ENCODE peak calls at places on chromosomes 12 and 14, in four cellular contexts. T, R, X and A are unnamed samples.

GRCh38 chr14:77508876-77509275 is 10.3 kb upstream of the ISM2 start:
- DNase-seq in T (no peak), R (no peak), X (no peak), A (peak)

GRCh38 chr12:124489915-124490583 is 77.4 kb downstream of the NCOR2 start:
- DNase-seq in T (no peak), R (no peak), X (no peak), A (no peak)

GRCh38 chr12:56188786-56189335 is 422 bp downstream of the SMARCC2 start:
- DNase-seq in T (no peak), R (peak), X (no peak), A (peak)

GRCh38 chr14:102930753-102931579 is 8.5 kb downstream of the AMN start:
- DNase-seq in T (peak), R (peak), X (no peak), A (no peak)

GRCh38 chr12:92002673-92003382 is 142.8 kb downstream of the BTG1 start:
- DNase-seq in T (no peak), R (no peak), X (no peak), A (no peak)

GRCh38 chr14:25090716-25091454 is 40.9 kb upstream of the STXBP6 start:
- DNase-seq in T (peak), R (no peak), X (no peak), A (peak)

GRCh38 chr12:10718279-10718821 is 4.8 kb downstream of the YBX3 start:
- DNase-seq in T (peak), R (no peak), X (no peak), A (peak)

GRCh38 chr14:68245146-68246073 is 425.8 kb downstream of the RAD51B start:
- DNase-seq in T (peak), R (no peak), X (no peak), A (no peak)

GRCh38 chr14:95609398-95609990 is 74.6 kb downstream of the GLRX5 start:
- DNase-seq in T (peak), R (peak), X (no peak), A (peak)

GRCh38 chr14:22598896-22599244 is 770 bp downstream of the ABHD4 start:
- DNase-seq in T (peak), R (no peak), X (no peak), A (peak)

GRCh38 chr12:43805149-43805856 is 814 bp downstream of the TWF1 start:
- DNase-seq in T (no peak), R (no peak), X (no peak), A (no peak)

GRCh38 chr12:78185109-78185508 is 354.4 kb downstream of the NAV3 start:
- DNase-seq in T (peak), R (no peak), X (no peak), A (no peak)

GRCh38 chr14:51597511-51597920 is 54.2 kb upstream of the FRMD6 start:
- DNase-seq in T (peak), R (no peak), X (no peak), A (no peak)

GRCh38 chr14:86915416-86915815 is 1077.6 kb downstream of the GALC start:
- DNase-seq in T (peak), R (no peak), X (no peak), A (peak)

GRCh38 chr12:106342397-106343212 is 14.9 kb upstream of the POLR3B start:
- DNase-seq in T (peak), R (no peak), X (no peak), A (no peak)

GRCh38 chr12:31756977-31757420 is 28.2 kb upstream of the AMN1 start:
- DNase-seq in T (no peak), R (no peak), X (no peak), A (no peak)

GRCh38 chr12:132282950-132283771 is 46.2 kb downstream of the GALNT9 start:
- DNase-seq in T (no peak), R (peak), X (no peak), A (peak)

GRCh38 chr14:61256826-61257468 is 24.2 kb downstream of the TMEM30B start:
- DNase-seq in T (no peak), R (no peak), X (no peak), A (no peak)

GRCh38 chr12:22974865-22975264 is 349.9 kb downstream of the ETNK1 start:
- DNase-seq in T (peak), R (no peak), X (no peak), A (peak)

GRCh38 chr12:121513464-121514183 is 67.2 kb downstream of the KDM2B start:
- DNase-seq in T (no peak), R (peak), X (peak), A (peak)

DNA sequence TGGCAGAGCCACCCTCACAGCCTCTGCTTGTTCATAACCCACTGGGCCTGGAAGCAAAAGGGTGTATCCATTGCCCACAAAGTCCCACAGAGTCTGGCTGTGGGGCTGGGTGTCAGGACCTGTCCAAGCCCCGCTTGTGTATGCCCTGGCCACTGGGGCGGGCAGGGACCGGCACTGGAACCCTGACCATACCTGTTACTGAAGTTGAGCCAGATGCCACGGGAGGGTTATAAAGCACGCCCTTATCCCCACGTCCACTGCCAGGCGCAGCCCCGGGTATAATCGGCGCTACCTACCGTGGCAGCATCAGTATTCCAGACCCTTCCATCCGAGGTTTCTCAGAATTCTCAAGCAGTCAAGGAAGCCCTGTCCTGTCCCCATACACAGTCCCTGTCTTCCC is 40.8 kb downstream of the PHETA1 start:
- DNase-seq in T (no peak), R (no peak), X (no peak), A (no peak)
- H2AK5ac ChIP-seq in T (no peak), R (no peak), X (no peak), A (no peak)

DNA sequence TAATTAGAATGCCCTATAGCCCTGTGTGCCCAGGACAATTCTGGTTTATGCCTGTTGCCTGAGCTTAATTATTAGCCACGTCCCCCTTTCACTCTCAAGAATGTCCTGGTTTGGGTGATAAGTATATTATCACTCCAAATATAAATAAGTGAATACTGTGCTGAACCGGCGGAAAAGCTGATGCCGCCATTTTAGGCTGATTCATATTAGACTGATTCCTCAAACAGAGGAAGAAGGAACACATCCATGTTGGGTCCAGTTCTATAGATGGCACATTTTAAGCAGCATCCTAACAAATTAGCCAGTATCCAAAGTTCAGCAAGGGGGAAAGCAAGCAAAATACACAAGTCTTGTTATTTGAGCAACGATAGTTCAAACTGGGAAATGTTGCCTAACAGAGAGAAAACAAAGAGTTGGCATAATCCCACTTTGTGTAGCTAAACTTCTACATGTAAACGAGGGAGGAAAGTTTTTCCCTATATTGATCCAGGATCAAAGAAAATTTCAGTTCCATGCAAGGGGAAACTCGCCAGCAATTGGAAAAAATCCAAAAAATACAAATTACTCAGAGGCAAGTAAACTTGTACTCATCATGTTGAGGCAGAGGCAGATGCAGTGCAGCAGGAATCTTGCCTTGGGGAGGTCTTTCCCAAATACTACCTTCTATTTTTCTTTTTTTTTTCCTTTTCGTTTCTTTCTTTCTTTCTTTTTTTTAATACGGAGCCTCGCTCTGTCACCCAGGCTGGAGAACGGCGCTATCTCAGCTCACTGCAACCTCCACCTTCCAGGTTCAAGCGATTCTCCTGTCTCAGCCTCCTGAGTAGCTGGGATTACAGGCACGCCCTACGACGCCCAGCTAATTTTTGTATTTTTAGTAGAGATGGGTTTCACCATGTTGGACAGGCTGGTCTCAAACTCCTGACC is 96.2 kb downstream of the ITPR2 start:
- DNase-seq in T (peak), R (no peak), X (no peak), A (no peak)
- H4K5ac ChIP-seq in T (no peak), R (no peak), X (no peak), A (no peak)

DNA sequence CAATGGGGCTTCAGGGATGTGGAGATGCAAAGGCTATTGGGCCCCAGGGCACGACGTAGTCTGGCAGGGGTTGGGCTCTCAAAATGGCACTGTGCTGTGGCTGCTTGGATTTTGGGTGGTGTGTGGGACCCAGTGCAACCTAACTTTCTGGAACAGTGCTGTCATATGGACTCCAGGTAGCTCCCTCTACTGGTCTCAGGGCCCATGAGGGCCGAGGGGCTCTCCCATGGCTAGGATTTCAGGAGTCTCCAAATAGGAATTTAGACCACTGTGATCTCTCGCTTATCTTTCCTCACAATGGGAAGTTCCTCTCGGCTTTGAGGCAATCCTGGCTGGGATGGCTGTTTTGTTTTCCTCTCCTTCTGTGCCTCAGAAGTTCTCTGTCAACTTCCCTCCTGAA is 68.2 kb upstream of the MUCL1 start:
- DNase-seq in T (no peak), R (peak), X (no peak), A (peak)
- H3K23ac ChIP-seq in T (no peak), R (no peak), X (no peak), A (no peak)

GRCh38 chr12:6214633-6215032 is 14.4 kb downstream of the CD9 start:
- DNase-seq in T (no peak), R (no peak), X (no peak), A (no peak)
- H2AK5ac ChIP-seq in T (no peak), R (no peak), X (peak), A (peak)

DNA sequence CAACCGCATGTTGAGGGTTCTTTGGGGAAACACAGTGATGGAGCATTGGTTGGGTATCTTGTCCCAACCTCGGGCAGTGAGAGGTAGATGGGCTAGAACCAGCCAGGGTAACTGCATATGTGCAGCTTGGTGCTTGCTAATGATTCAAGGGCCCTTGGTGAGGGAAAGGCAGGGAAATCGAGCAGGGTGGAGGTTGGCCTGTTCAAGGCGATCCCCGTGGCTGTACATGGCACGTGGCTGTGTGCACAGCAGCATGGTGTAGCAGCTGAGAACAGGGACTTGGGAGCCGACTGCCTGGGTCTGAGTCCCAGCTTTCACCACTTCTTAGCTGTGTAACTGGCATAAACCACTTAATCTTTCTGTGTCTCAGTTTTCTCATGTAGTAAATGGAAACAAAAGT is 45.5 kb upstream of the OAS1 start:
- DNase-seq in T (no peak), R (no peak), X (no peak), A (no peak)
- H4K5ac ChIP-seq in T (no peak), R (no peak), X (no peak), A (no peak)

GRCh38 chr12:65279387-65280112 is 1.1 kb downstream of the MSRB3 start:
- DNase-seq in T (peak), R (no peak), X (no peak), A (no peak)

GRCh38 chr12:65276923-65277322 is 1.6 kb upstream of the MSRB3 start:
- DNase-seq in T (no peak), R (no peak), X (no peak), A (no peak)

GRCh38 chr12:65278576-65279386 is at the start of gene MSRB3:
- DNase-seq in T (peak), R (peak), X (peak), A (peak)

GRCh38 chr12:65280306-65280705 is 1.8 kb downstream of the MSRB3 start:
- DNase-seq in T (peak), R (no peak), X (no peak), A (no peak)

GRCh38 chr12:65277994-65278575 is 398 bp upstream of the MSRB3 start:
- DNase-seq in T (no peak), R (peak), X (no peak), A (peak)
- H3K23ac ChIP-seq in T (peak), R (no peak), X (no peak), A (no peak)

GRCh38 chr14:34646570-34647255 is 16.8 kb upstream of the SNX6 start:
- DNase-seq in T (no peak), R (no peak), X (no peak), A (no peak)
- H2AK5ac ChIP-seq in T (peak), R (no peak), X (no peak), A (no peak)